ENCODE peak calls at places on chromosome 19, in nine cellular contexts. One of them, this sample, is unnamed.

GRCh38 chr19:33290956-33291622 is 11.2 kb downstream of the CEBPA start:
- DNase-seq in hippocampal formation: no peak
- DNase-seq in Right ventricle myocardium superior: peak
- DNase-seq in iPS-NIHi11: no peak
- DNase-seq in WTC11: no peak
- DNase-seq in SK-N-SH: no peak
- DNase-seq in fibroblast of pulmonary artery: no peak
- DNase-seq in thyroid gland: no peak
- DNase-seq in non-pigmented ciliary epithelial cell: no peak
- DNase-seq in this sample: no peak

GRCh38 chr19:54616840-54617560 is 13.3 kb upstream of the LILRB1 start:
- DNase-seq in hippocampal formation: no peak
- DNase-seq in Right ventricle myocardium superior: no peak
- DNase-seq in iPS-NIHi11: no peak
- DNase-seq in WTC11: no peak
- DNase-seq in SK-N-SH: no peak
- DNase-seq in fibroblast of pulmonary artery: no peak
- DNase-seq in thyroid gland: no peak
- DNase-seq in non-pigmented ciliary epithelial cell: no peak
- DNase-seq in this sample: no peak

GRCh38 chr19:51690359-51691121 is 2.6 kb upstream of the SPACA6 start:
- DNase-seq in hippocampal formation: peak
- DNase-seq in Right ventricle myocardium superior: peak
- DNase-seq in iPS-NIHi11: peak
- DNase-seq in WTC11: peak
- DNase-seq in SK-N-SH: peak
- DNase-seq in fibroblast of pulmonary artery: peak
- DNase-seq in thyroid gland: peak
- DNase-seq in non-pigmented ciliary epithelial cell: no peak
- DNase-seq in this sample: peak

GRCh38 chr19:9839415-9839814 is 4.3 kb downstream of the PIN1 start:
- DNase-seq in hippocampal formation: no peak
- DNase-seq in Right ventricle myocardium superior: no peak
- DNase-seq in iPS-NIHi11: no peak
- DNase-seq in WTC11: no peak
- DNase-seq in SK-N-SH: no peak
- DNase-seq in fibroblast of pulmonary artery: peak
- DNase-seq in thyroid gland: no peak
- DNase-seq in non-pigmented ciliary epithelial cell: no peak
- DNase-seq in this sample: peak

GRCh38 chr19:7916137-7916907 is 1.7 kb downstream of the TGFBR3L start:
- DNase-seq in hippocampal formation: no peak
- DNase-seq in Right ventricle myocardium superior: no peak
- DNase-seq in iPS-NIHi11: peak
- DNase-seq in WTC11: peak
- DNase-seq in SK-N-SH: peak
- DNase-seq in fibroblast of pulmonary artery: no peak
- DNase-seq in thyroid gland: no peak
- DNase-seq in non-pigmented ciliary epithelial cell: no peak
- DNase-seq in this sample: no peak

GRCh38 chr19:870963-871401 is 11.5 kb downstream of the CFD start:
- DNase-seq in hippocampal formation: no peak
- DNase-seq in Right ventricle myocardium superior: peak
- DNase-seq in iPS-NIHi11: no peak
- DNase-seq in WTC11: no peak
- DNase-seq in SK-N-SH: peak
- DNase-seq in fibroblast of pulmonary artery: no peak
- DNase-seq in thyroid gland: peak
- DNase-seq in non-pigmented ciliary epithelial cell: no peak
- DNase-seq in this sample: no peak

GRCh38 chr19:46299004-46299509 is 2.2 kb downstream of the HIF3A start:
- DNase-seq in hippocampal formation: peak
- DNase-seq in Right ventricle myocardium superior: peak
- DNase-seq in iPS-NIHi11: peak
- DNase-seq in WTC11: no peak
- DNase-seq in SK-N-SH: peak
- DNase-seq in fibroblast of pulmonary artery: peak
- DNase-seq in thyroid gland: peak
- DNase-seq in non-pigmented ciliary epithelial cell: peak
- DNase-seq in this sample: peak

GRCh38 chr19:7226749-7227148 is 67.5 kb downstream of the INSR start:
- DNase-seq in hippocampal formation: no peak
- DNase-seq in Right ventricle myocardium superior: no peak
- DNase-seq in iPS-NIHi11: no peak
- DNase-seq in WTC11: no peak
- DNase-seq in SK-N-SH: no peak
- DNase-seq in fibroblast of pulmonary artery: peak
- DNase-seq in thyroid gland: no peak
- DNase-seq in non-pigmented ciliary epithelial cell: no peak
- DNase-seq in this sample: no peak